ENCODE peak calls at places on chromosomes 16 and 17, in eight cellular contexts. One of them, this sample, is unnamed.
A peak's percentile ranks its signal among the peaks of the same experiment; 100 is the strongest.

GRCh38 chr16:54050281-54051210 is 236.0 kb downstream of the IRX3 start:
- DNase-seq in brain pericyte: no peak
- DNase-seq in PC-3: no peak
- DNase-seq in GM03348: peak; percentile 26
- DNase-seq in nucleus accumbens: no peak
- DNase-seq in AG08395: no peak
- DNase-seq in stimulated activated CD4-positive, alpha-beta T cell treated with anti-CD3 and anti-CD28 coated beads, Interleukin-1b, Interleukin-23, amount 100 ng/mL, for 1 hour: no peak
- DNase-seq in BE2C: no peak
- DNase-seq in this sample: no peak

GRCh38 chr16:65704866-65705265 is 583.0 kb upstream of the CDH11 start:
- DNase-seq in AG08395: peak; percentile 18
- DNase-seq in brain pericyte: no peak
- DNase-seq in GM03348: peak; percentile 12
- DNase-seq in PC-3: no peak
- DNase-seq in nucleus accumbens: no peak
- DNase-seq in BE2C: peak; percentile 24
- DNase-seq in stimulated activated CD4-positive, alpha-beta T cell treated with anti-CD3 and anti-CD28 coated beads, Interleukin-1b, Interleukin-23, amount 100 ng/mL, for 1 hour: no peak
- DNase-seq in this sample: peak; percentile 14

GRCh38 chr17:2853111-2853721 is 57.0 kb downstream of the RAP1GAP2 start:
- DNase-seq in nucleus accumbens: no peak
- DNase-seq in AG08395: peak; percentile 57
- DNase-seq in brain pericyte: no peak
- DNase-seq in GM03348: peak; percentile 82
- DNase-seq in PC-3: peak; percentile 45
- DNase-seq in BE2C: peak; percentile 53
- DNase-seq in stimulated activated CD4-positive, alpha-beta T cell treated with anti-CD3 and anti-CD28 coated beads, Interleukin-1b, Interleukin-23, amount 100 ng/mL, for 1 hour: no peak
- DNase-seq in this sample: peak; percentile 76

GRCh38 chr16:85276741-85277140 is 164.5 kb upstream of the CIBAR2 start:
- DNase-seq in GM03348: no peak
- DNase-seq in nucleus accumbens: no peak
- DNase-seq in AG08395: no peak
- DNase-seq in stimulated activated CD4-positive, alpha-beta T cell treated with anti-CD3 and anti-CD28 coated beads, Interleukin-1b, Interleukin-23, amount 100 ng/mL, for 1 hour: no peak
- DNase-seq in brain pericyte: no peak
- DNase-seq in BE2C: no peak
- DNase-seq in PC-3: no peak
- DNase-seq in this sample: no peak

GRCh38 chr16:51697454-51697853 is 546.4 kb upstream of the SALL1 start:
- DNase-seq in BE2C: no peak
- DNase-seq in AG08395: no peak
- DNase-seq in stimulated activated CD4-positive, alpha-beta T cell treated with anti-CD3 and anti-CD28 coated beads, Interleukin-1b, Interleukin-23, amount 100 ng/mL, for 1 hour: no peak
- DNase-seq in brain pericyte: no peak
- DNase-seq in nucleus accumbens: no peak
- DNase-seq in PC-3: no peak
- DNase-seq in GM03348: no peak
- DNase-seq in this sample: no peak

GRCh38 chr17:73985466-73986015 is 217.9 kb upstream of the RPL38 start:
- DNase-seq in stimulated activated CD4-positive, alpha-beta T cell treated with anti-CD3 and anti-CD28 coated beads, Interleukin-1b, Interleukin-23, amount 100 ng/mL, for 1 hour: no peak
- DNase-seq in nucleus accumbens: no peak
- DNase-seq in GM03348: no peak
- DNase-seq in brain pericyte: no peak
- DNase-seq in AG08395: no peak
- DNase-seq in BE2C: no peak
- DNase-seq in PC-3: no peak
- DNase-seq in this sample: no peak

GRCh38 chr16:86584071-86584685 is 5.8 kb downstream of the FOXL1 start:
- DNase-seq in PC-3: peak; percentile 19
- DNase-seq in GM03348: no peak
- DNase-seq in brain pericyte: no peak
- DNase-seq in stimulated activated CD4-positive, alpha-beta T cell treated with anti-CD3 and anti-CD28 coated beads, Interleukin-1b, Interleukin-23, amount 100 ng/mL, for 1 hour: no peak
- DNase-seq in AG08395: no peak
- DNase-seq in nucleus accumbens: no peak
- DNase-seq in BE2C: no peak
- DNase-seq in this sample: no peak

GRCh38 chr17:34758747-34759146 is 179.4 kb downstream of the TMEM132E start:
- DNase-seq in GM03348: no peak
- DNase-seq in PC-3: no peak
- DNase-seq in brain pericyte: no peak
- DNase-seq in stimulated activated CD4-positive, alpha-beta T cell treated with anti-CD3 and anti-CD28 coated beads, Interleukin-1b, Interleukin-23, amount 100 ng/mL, for 1 hour: no peak
- DNase-seq in AG08395: no peak
- DNase-seq in nucleus accumbens: no peak
- DNase-seq in BE2C: no peak
- DNase-seq in this sample: no peak

GRCh38 chr16:67082891-67083290 is 26.9 kb upstream of the PHAF1 start:
- DNase-seq in BE2C: no peak
- DNase-seq in nucleus accumbens: no peak
- DNase-seq in AG08395: no peak
- DNase-seq in stimulated activated CD4-positive, alpha-beta T cell treated with anti-CD3 and anti-CD28 coated beads, Interleukin-1b, Interleukin-23, amount 100 ng/mL, for 1 hour: no peak
- DNase-seq in GM03348: no peak
- DNase-seq in brain pericyte: no peak
- DNase-seq in PC-3: no peak
- DNase-seq in this sample: no peak